ENCODE peak calls at places on chromosomes 11 and 22, in nine cellular contexts. One of them, this sample, is unnamed.
A peak's percentile ranks its signal among the peaks of the same experiment; 100 is the strongest.

GRCh38 chr11:74154621-74155281 is 16.1 kb downstream of the C2CD3 start:
- DNase-seq in GM12865: no peak
- DNase-seq in lower lobe of right lung: no peak
- DNase-seq in fibroblast of mammary gland: peak; percentile 22
- DNase-seq in HFF-Myc: no peak
- DNase-seq in GM10248: no peak
- DNase-seq in nephron progenitor cell: no peak
- DNase-seq in OCI-LY7: no peak
- DNase-seq in ovary: no peak
- DNase-seq in this sample: no peak

GRCh38 chr22:31923166-31923565 is 21.2 kb upstream of the YWHAH start:
- DNase-seq in GM12865: no peak
- DNase-seq in lower lobe of right lung: no peak
- DNase-seq in fibroblast of mammary gland: no peak
- DNase-seq in HFF-Myc: no peak
- DNase-seq in GM10248: no peak
- DNase-seq in nephron progenitor cell: no peak
- DNase-seq in OCI-LY7: no peak
- DNase-seq in ovary: no peak
- DNase-seq in this sample: no peak

GRCh38 chr22:21972293-21972779 is 10.3 kb downstream of the TOP3B start:
- DNase-seq in GM12865: peak; percentile 63
- DNase-seq in lower lobe of right lung: no peak
- DNase-seq in fibroblast of mammary gland: peak; percentile 35
- DNase-seq in HFF-Myc: no peak
- DNase-seq in GM10248: peak; percentile 90
- DNase-seq in nephron progenitor cell: peak; percentile 75
- DNase-seq in OCI-LY7: peak; percentile 66
- DNase-seq in ovary: no peak
- DNase-seq in this sample: peak; percentile 70

GRCh38 chr22:33598821-33599220 is 321.5 kb downstream of the LARGE1 start:
- DNase-seq in GM12865: no peak
- DNase-seq in lower lobe of right lung: no peak
- DNase-seq in fibroblast of mammary gland: peak; percentile 1
- DNase-seq in HFF-Myc: no peak
- DNase-seq in GM10248: no peak
- DNase-seq in nephron progenitor cell: no peak
- DNase-seq in OCI-LY7: no peak
- DNase-seq in ovary: no peak
- DNase-seq in this sample: no peak

GRCh38 chr11:75374646-75375045 is 23.2 kb upstream of the ARRB1 start:
- DNase-seq in GM12865: no peak
- DNase-seq in lower lobe of right lung: no peak
- DNase-seq in fibroblast of mammary gland: no peak
- DNase-seq in HFF-Myc: no peak
- DNase-seq in GM10248: no peak
- DNase-seq in nephron progenitor cell: no peak
- DNase-seq in OCI-LY7: no peak
- DNase-seq in ovary: no peak
- DNase-seq in this sample: no peak

GRCh38 chr11:59273008-59273841 is 60.5 kb upstream of the MPEG1 start:
- DNase-seq in GM12865: peak; percentile 79
- DNase-seq in lower lobe of right lung: no peak
- DNase-seq in fibroblast of mammary gland: no peak
- DNase-seq in HFF-Myc: no peak
- DNase-seq in GM10248: peak; percentile 51
- DNase-seq in nephron progenitor cell: no peak
- DNase-seq in OCI-LY7: peak; percentile 97
- DNase-seq in ovary: no peak
- DNase-seq in this sample: no peak

GRCh38 chr11:75311858-75312288 is 39.6 kb downstream of the ARRB1 start:
- DNase-seq in GM12865: no peak
- DNase-seq in lower lobe of right lung: no peak
- DNase-seq in fibroblast of mammary gland: peak; percentile 83
- DNase-seq in HFF-Myc: no peak
- DNase-seq in GM10248: no peak
- DNase-seq in nephron progenitor cell: no peak
- DNase-seq in OCI-LY7: no peak
- DNase-seq in ovary: peak; percentile 81
- DNase-seq in this sample: no peak

GRCh38 chr11:32232516-32232915 is 141.6 kb downstream of the RCN1 start:
- DNase-seq in GM12865: no peak
- DNase-seq in lower lobe of right lung: no peak
- DNase-seq in fibroblast of mammary gland: no peak
- DNase-seq in HFF-Myc: no peak
- DNase-seq in GM10248: no peak
- DNase-seq in nephron progenitor cell: no peak
- DNase-seq in OCI-LY7: no peak
- DNase-seq in ovary: no peak
- DNase-seq in this sample: no peak

GRCh38 chr11:99739464-99740089 is 718.8 kb downstream of the CNTN5 start:
- DNase-seq in GM12865: peak; percentile 40
- DNase-seq in lower lobe of right lung: no peak
- DNase-seq in fibroblast of mammary gland: peak; percentile 44
- DNase-seq in HFF-Myc: no peak
- DNase-seq in GM10248: peak; percentile 13
- DNase-seq in nephron progenitor cell: peak; percentile 36
- DNase-seq in OCI-LY7: peak; percentile 10
- DNase-seq in ovary: no peak
- DNase-seq in this sample: no peak

GRCh38 chr22:38132794-38133193 is 22.3 kb upstream of the BAIAP2L2 start:
- DNase-seq in GM12865: no peak
- DNase-seq in lower lobe of right lung: no peak
- DNase-seq in fibroblast of mammary gland: no peak
- DNase-seq in HFF-Myc: no peak
- DNase-seq in GM10248: no peak
- DNase-seq in nephron progenitor cell: no peak
- DNase-seq in OCI-LY7: no peak
- DNase-seq in ovary: no peak
- DNase-seq in this sample: no peak

GRCh38 chr11:102476812-102477211 is 24.2 kb upstream of the TMEM123 start:
- DNase-seq in GM12865: no peak
- DNase-seq in lower lobe of right lung: no peak
- DNase-seq in fibroblast of mammary gland: no peak
- DNase-seq in HFF-Myc: no peak
- DNase-seq in GM10248: no peak
- DNase-seq in nephron progenitor cell: no peak
- DNase-seq in OCI-LY7: peak; percentile 79
- DNase-seq in ovary: no peak
- DNase-seq in this sample: peak; percentile 71

GRCh38 chr11:40877256-40877655 is 582.2 kb downstream of the LRRC4C start:
- DNase-seq in GM12865: no peak
- DNase-seq in lower lobe of right lung: no peak
- DNase-seq in fibroblast of mammary gland: no peak
- DNase-seq in HFF-Myc: no peak
- DNase-seq in GM10248: no peak
- DNase-seq in nephron progenitor cell: no peak
- DNase-seq in OCI-LY7: no peak
- DNase-seq in ovary: no peak
- DNase-seq in this sample: no peak

GRCh38 chr11:66915046-66915832 is 42.9 kb downstream of the PC start:
- DNase-seq in GM12865: no peak
- DNase-seq in lower lobe of right lung: no peak
- DNase-seq in fibroblast of mammary gland: no peak
- DNase-seq in HFF-Myc: no peak
- DNase-seq in GM10248: no peak
- DNase-seq in nephron progenitor cell: no peak
- DNase-seq in OCI-LY7: no peak
- DNase-seq in ovary: no peak
- DNase-seq in this sample: no peak

GRCh38 chr22:19722915-19723164 is 499 bp upstream of the GP1BB start:
- DNase-seq in GM12865: no peak
- DNase-seq in lower lobe of right lung: no peak
- DNase-seq in fibroblast of mammary gland: no peak
- DNase-seq in HFF-Myc: no peak
- DNase-seq in GM10248: no peak
- DNase-seq in nephron progenitor cell: no peak
- DNase-seq in OCI-LY7: no peak
- DNase-seq in ovary: no peak
- DNase-seq in this sample: no peak

GRCh38 chr11:67584205-67584880 is 731 bp downstream of the GSTP1 start:
- DNase-seq in GM12865: peak; percentile 49
- DNase-seq in lower lobe of right lung: peak; percentile 90
- DNase-seq in fibroblast of mammary gland: peak; percentile 55
- DNase-seq in HFF-Myc: no peak
- DNase-seq in GM10248: peak; percentile 41
- DNase-seq in nephron progenitor cell: peak; percentile 61
- DNase-seq in OCI-LY7: peak; percentile 63
- DNase-seq in ovary: peak; percentile 76
- DNase-seq in this sample: peak; percentile 41

GRCh38 chr11:118662401-118663271 is 16.8 kb downstream of the TREH start:
- DNase-seq in GM12865: no peak
- DNase-seq in lower lobe of right lung: no peak
- DNase-seq in fibroblast of mammary gland: no peak
- DNase-seq in HFF-Myc: no peak
- DNase-seq in GM10248: no peak
- DNase-seq in nephron progenitor cell: no peak
- DNase-seq in OCI-LY7: no peak
- DNase-seq in ovary: no peak
- DNase-seq in this sample: no peak

GRCh38 chr11:64854534-64855502 is 10.4 kb upstream of the CDC42BPG start:
- DNase-seq in GM12865: no peak
- DNase-seq in lower lobe of right lung: peak; percentile 86
- DNase-seq in fibroblast of mammary gland: peak; percentile 93
- DNase-seq in HFF-Myc: peak; percentile 84
- DNase-seq in GM10248: no peak
- DNase-seq in nephron progenitor cell: no peak
- DNase-seq in OCI-LY7: no peak
- DNase-seq in ovary: peak; percentile 80
- DNase-seq in this sample: peak; percentile 69

GRCh38 chr11:26843539-26843938 is 121.7 kb upstream of the SLC5A12 start:
- DNase-seq in GM12865: no peak
- DNase-seq in lower lobe of right lung: no peak
- DNase-seq in fibroblast of mammary gland: no peak
- DNase-seq in HFF-Myc: no peak
- DNase-seq in GM10248: no peak
- DNase-seq in nephron progenitor cell: no peak
- DNase-seq in OCI-LY7: no peak
- DNase-seq in ovary: no peak
- DNase-seq in this sample: no peak

GRCh38 chr11:47607380-47607779 is 13.2 kb upstream of the C1QTNF4 start:
- DNase-seq in GM12865: no peak
- DNase-seq in lower lobe of right lung: no peak
- DNase-seq in fibroblast of mammary gland: peak; percentile 99
- DNase-seq in HFF-Myc: peak; percentile 93
- DNase-seq in GM10248: no peak
- DNase-seq in nephron progenitor cell: no peak
- DNase-seq in OCI-LY7: no peak
- DNase-seq in ovary: no peak
- DNase-seq in this sample: no peak

DNA sequence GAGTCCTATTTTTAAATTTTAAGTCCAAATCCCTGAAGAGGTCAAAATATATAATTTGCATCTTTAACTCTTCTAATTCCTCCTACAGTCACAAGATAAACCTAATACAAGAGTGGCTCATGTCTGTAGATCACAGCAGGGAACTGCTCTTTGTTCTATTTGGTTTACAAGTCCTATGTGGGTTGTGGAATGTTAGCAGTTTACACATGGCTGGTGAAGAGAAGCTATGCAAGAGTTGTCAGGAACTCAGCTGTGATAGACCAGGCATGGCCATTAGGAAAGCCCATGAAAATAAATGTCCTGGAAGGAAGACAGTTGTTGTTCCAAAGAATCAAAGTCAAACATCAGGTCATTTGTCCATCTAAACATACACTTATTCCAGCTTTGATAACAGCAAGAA is 312.4 kb upstream of the PITPNB start:
- DNase-seq in GM12865: no peak
- DNase-seq in lower lobe of right lung: no peak
- DNase-seq in fibroblast of mammary gland: peak; percentile 39
- DNase-seq in HFF-Myc: no peak
- DNase-seq in GM10248: no peak
- DNase-seq in nephron progenitor cell: peak; percentile 6
- DNase-seq in OCI-LY7: no peak
- DNase-seq in ovary: no peak
- DNase-seq in this sample: no peak
- TF ChIP-seq CTCF in GM12865: no peak
- TF ChIP-seq CTCF in lower lobe of right lung: no peak
- TF ChIP-seq CTCF in fibroblast of mammary gland: no peak
- TF ChIP-seq CTCF in HFF-Myc: no peak
- TF ChIP-seq CTCF in GM10248: no peak
- TF ChIP-seq CTCF in nephron progenitor cell: no peak
- TF ChIP-seq CTCF in OCI-LY7: no peak
- TF ChIP-seq CTCF in ovary: no peak
- TF ChIP-seq CTCF in this sample: no peak

GRCh38 chr11:132464939-132465338 is 1067.4 kb downstream of the OPCML start:
- DNase-seq in GM12865: no peak
- DNase-seq in lower lobe of right lung: no peak
- DNase-seq in fibroblast of mammary gland: no peak
- DNase-seq in HFF-Myc: no peak
- DNase-seq in GM10248: no peak
- DNase-seq in nephron progenitor cell: no peak
- DNase-seq in OCI-LY7: no peak
- DNase-seq in ovary: no peak
- DNase-seq in this sample: no peak
- TF ChIP-seq CTCF in GM12865: no peak
- TF ChIP-seq CTCF in lower lobe of right lung: no peak
- TF ChIP-seq CTCF in fibroblast of mammary gland: no peak
- TF ChIP-seq CTCF in HFF-Myc: no peak
- TF ChIP-seq CTCF in GM10248: no peak
- TF ChIP-seq CTCF in nephron progenitor cell: no peak
- TF ChIP-seq CTCF in OCI-LY7: no peak
- TF ChIP-seq CTCF in ovary: no peak
- TF ChIP-seq CTCF in this sample: no peak

DNA sequence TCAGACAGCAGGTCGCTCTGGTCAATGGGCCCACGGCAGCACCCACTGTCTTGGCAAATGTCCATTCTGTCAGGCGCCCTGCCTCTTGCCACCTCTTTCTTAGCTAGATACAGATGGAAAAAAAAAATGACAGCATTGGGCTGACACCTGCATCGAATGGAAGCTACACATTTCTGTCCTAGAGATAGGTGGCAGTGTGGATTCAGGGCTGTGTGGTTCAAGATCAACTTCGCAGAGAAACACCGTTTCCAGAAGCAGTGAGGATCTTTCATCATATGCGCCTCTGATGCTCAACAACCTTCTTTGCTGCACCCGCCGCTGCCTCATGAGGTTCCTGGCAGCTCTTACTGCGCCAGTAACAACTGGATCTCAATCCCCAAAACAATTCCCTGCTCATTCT is 236.3 kb downstream of the KIRREL3 start:
- DNase-seq in GM12865: peak; percentile 10
- DNase-seq in lower lobe of right lung: no peak
- DNase-seq in fibroblast of mammary gland: no peak
- DNase-seq in HFF-Myc: no peak
- DNase-seq in GM10248: no peak
- DNase-seq in nephron progenitor cell: no peak
- DNase-seq in OCI-LY7: no peak
- DNase-seq in ovary: no peak
- DNase-seq in this sample: no peak
- TF ChIP-seq CTCF in GM12865: peak; percentile 10
- TF ChIP-seq CTCF in lower lobe of right lung: no peak
- TF ChIP-seq CTCF in fibroblast of mammary gland: no peak
- TF ChIP-seq CTCF in HFF-Myc: no peak
- TF ChIP-seq CTCF in GM10248: no peak
- TF ChIP-seq CTCF in nephron progenitor cell: no peak
- TF ChIP-seq CTCF in OCI-LY7: no peak
- TF ChIP-seq CTCF in ovary: no peak
- TF ChIP-seq CTCF in this sample: no peak

DNA sequence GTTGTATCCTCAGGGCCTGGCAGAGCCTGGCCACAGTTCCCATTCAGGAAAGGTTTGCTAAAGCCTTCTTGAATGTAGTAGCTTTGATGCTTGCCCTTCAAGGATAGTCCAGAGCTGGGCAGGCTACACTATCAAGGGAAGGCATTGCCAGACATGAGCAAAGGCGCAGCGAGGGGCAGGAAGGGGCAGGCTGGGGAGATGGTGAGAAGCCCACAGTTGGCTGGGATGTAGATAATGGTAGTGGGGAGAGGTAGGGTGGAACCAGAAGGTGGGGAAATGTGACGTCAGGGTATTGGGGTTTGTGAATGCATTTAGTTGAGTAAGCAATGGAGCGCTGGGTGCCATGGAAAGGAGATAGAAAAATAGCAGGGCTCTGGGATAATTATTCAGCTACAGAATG is 28.6 kb downstream of the LRRC32 start:
- DNase-seq in GM12865: no peak
- DNase-seq in lower lobe of right lung: no peak
- DNase-seq in fibroblast of mammary gland: no peak
- DNase-seq in HFF-Myc: no peak
- DNase-seq in GM10248: no peak
- DNase-seq in nephron progenitor cell: no peak
- DNase-seq in OCI-LY7: no peak
- DNase-seq in ovary: no peak
- DNase-seq in this sample: peak; percentile 4
- TF ChIP-seq CTCF in GM12865: no peak
- TF ChIP-seq CTCF in lower lobe of right lung: no peak
- TF ChIP-seq CTCF in fibroblast of mammary gland: no peak
- TF ChIP-seq CTCF in HFF-Myc: no peak
- TF ChIP-seq CTCF in GM10248: no peak
- TF ChIP-seq CTCF in nephron progenitor cell: no peak
- TF ChIP-seq CTCF in OCI-LY7: no peak
- TF ChIP-seq CTCF in ovary: no peak
- TF ChIP-seq CTCF in this sample: no peak

This sample was measured in activated CD8-positive, alpha-beta T cell treated with anti-CD3 and anti-CD28 coated beads for 36 hours.